ENCODE peak calls at places on chromosomes 4 and X, in seven cellular contexts. Y is cardiac fibroblast, W is astrocyte of the spinal cord, Q is neuronal stem cell, D is cardiac muscle cell, A is fibroblast of mammary gland, Z is Caco-2. B is an unnamed sample.

GRCh38 chr4:137648531-137648930 is 116.2 kb upstream of the PCDH18 start:
- DNase-seq in Y (no peak), W (no peak), Q (no peak), D (no peak), A (no peak), Z (no peak), B (no peak)

GRCh38 chrX:47361538-47362511 is 8.6 kb upstream of the ZNF157 start:
- DNase-seq in Y (peak), W (peak), Q (peak), D (peak), A (peak), Z (peak), B (peak)

GRCh38 chrX:13001961-13002671 is 27.2 kb downstream of the TMSB4X start:
- DNase-seq in Y (peak), W (no peak), Q (no peak), D (no peak), A (peak), Z (peak), B (no peak)

GRCh38 chrX:1618689-1619088 is 3.8 kb downstream of the ASMT start:
- DNase-seq in Y (no peak), W (no peak), Q (no peak), D (no peak), A (no peak), Z (no peak), B (peak)

GRCh38 chr4:101345271-101345595 is 2.1 kb downstream of the PPP3CA start:
- DNase-seq in Y (peak), W (peak), Q (no peak), D (peak), A (peak), Z (no peak), B (no peak)

GRCh38 chr4:4720671-4721070 is 138.8 kb upstream of the MSX1 start:
- DNase-seq in Y (no peak), W (no peak), Q (no peak), D (no peak), A (no peak), Z (no peak), B (no peak)

GRCh38 chrX:74458738-74459137 is 37.4 kb downstream of the SLC16A2 start:
- DNase-seq in Y (peak), W (peak), Q (no peak), D (peak), A (peak), Z (no peak), B (no peak)

GRCh38 chr4:129344058-129344457 is 248.1 kb downstream of the C4orf33 start:
- DNase-seq in Y (peak), W (peak), Q (peak), D (peak), A (peak), Z (peak), B (peak)

GRCh38 chr4:68960294-68961163 is 8.9 kb upstream of the UGT2A3 start:
- DNase-seq in Y (no peak), W (no peak), Q (no peak), D (no peak), A (no peak), Z (no peak), B (no peak)

GRCh38 chrX:38636949-38637819 is 75.8 kb downstream of the TSPAN7 start:
- DNase-seq in Y (no peak), W (peak), Q (no peak), D (no peak), A (no peak), Z (no peak), B (no peak)

GRCh38 chr4:16205298-16206164 is 20.7 kb downstream of the TAPT1 start:
- DNase-seq in Y (peak), W (no peak), Q (no peak), D (peak), A (no peak), Z (peak), B (peak)

GRCh38 chr4:110025057-110025456 is 112.4 kb downstream of the EGF start:
- DNase-seq in Y (no peak), W (no peak), Q (no peak), D (no peak), A (no peak), Z (no peak), B (no peak)

GRCh38 chrX:16022580-16023170 is 100.7 kb upstream of the GRPR start:
- DNase-seq in Y (peak), W (peak), Q (no peak), D (peak), A (peak), Z (no peak), B (no peak)

GRCh38 chrX:120857240-120857639 is 18.4 kb downstream of the CT47B1 start:
- DNase-seq in Y (peak), W (no peak), Q (no peak), D (peak), A (peak), Z (peak), B (peak)

GRCh38 chrX:110132450-110133114 is 129.7 kb downstream of the TMEM164 start:
- DNase-seq in Y (no peak), W (no peak), Q (no peak), D (no peak), A (no peak), Z (no peak), B (no peak)

GRCh38 chrX:34909151-34909550 is 33.4 kb upstream of the FAM47B start:
- DNase-seq in Y (no peak), W (no peak), Q (no peak), D (no peak), A (peak), Z (no peak), B (no peak)

GRCh38 chr4:187811586-187811985 is 184.0 kb upstream of the ZFP42 start:
- DNase-seq in Y (no peak), W (no peak), Q (no peak), D (no peak), A (no peak), Z (no peak), B (no peak)

DNA sequence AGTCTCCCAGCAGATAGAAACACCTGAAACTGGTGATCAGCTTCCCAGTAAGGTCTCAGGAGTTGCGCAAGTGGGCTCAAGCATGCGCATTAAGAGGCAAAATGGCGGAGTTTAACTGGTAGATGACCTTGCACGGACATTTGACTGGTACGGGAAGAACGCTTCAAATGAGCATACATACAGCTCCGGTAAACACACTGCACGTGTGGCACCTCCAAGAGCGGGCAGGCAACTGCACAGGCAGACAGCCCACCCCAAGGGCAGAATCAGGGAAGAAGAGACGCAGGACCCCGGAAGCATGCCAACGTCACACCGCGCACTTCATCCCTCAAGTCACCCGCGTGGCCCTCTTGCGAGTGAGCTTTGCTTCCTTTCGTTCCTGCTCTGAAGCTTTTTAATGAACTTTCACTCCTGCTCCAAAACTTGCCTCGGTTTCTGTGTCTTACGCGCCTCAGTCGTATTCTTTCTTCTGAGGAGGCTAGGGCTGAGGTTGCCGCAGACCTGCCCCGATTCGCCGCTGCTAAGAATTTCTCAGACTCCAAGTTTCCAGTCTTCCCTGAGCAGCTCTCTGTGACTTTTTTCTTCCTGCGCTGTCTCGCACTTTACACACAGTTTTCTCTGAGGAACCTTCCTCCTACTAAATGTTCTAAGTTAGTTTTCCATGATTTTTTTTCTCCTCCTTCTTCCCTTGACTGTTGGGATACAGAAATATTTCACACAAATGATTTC is 180.7 kb upstream of the ZFP42 start:
- DNase-seq in Y (peak), W (peak), Q (no peak), D (peak), A (peak), Z (peak), B (no peak)
- H3K4me3 ChIP-seq in Y (peak), W (peak), Q (no peak), D (no peak), A (peak), Z (peak), B (no peak)

DNA sequence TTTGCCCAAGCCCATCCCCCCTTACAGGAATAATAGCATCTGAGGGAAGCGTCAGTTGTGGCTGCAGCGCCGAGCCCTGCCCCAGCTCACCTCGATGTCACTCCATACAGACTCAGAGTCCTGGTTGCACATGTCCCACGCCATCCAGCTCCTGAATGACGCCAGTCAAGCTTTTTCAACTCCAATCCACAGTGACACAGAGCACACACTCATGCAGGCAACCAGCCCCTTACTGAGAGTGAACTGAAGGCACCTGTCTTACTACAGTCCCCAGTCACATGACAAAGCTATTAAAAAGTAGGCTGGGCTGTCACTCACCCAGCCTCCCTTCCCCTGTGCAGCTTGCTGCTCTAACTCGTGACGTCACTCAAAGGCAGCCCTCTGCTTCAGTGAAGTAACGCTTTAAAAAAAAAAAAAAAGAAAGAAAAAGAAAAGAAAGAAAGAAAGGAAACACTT is at the start of gene PPARGC1A:
- DNase-seq in Y (peak), W (peak), Q (peak), D (peak), A (peak), Z (peak), B (no peak)
- H3K4me3 ChIP-seq in Y (peak), W (peak), Q (peak), D (peak), A (peak), Z (no peak), B (peak)

DNA sequence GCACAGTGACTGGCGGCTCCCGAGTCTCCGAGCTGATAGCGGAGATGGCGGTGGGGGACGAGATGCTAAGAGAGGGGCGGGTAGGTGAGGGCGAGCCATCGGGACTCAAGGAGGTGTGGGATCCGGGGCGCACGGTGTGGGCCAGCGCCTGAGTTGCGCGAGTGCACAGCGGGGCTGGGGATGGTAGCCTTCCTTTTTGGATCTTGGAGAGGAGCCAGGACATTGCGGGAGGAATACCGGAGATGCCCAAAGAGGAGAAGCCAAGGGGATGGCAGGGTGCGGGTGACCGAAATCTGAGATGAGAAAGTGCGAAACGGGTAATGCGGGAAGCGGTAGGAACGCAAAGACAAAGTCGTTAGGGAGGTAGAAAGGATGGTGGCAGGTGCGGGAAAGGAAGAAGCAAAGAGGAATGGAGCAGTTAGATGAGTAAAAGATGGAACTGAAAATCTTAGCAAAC is 438 bp upstream of the FAM184B start:
- DNase-seq in Y (no peak), W (no peak), Q (no peak), D (no peak), A (no peak), Z (no peak), B (peak)
- H3K4me3 ChIP-seq in Y (peak), W (peak), Q (peak), D (peak), A (no peak), Z (no peak), B (peak)

GRCh38 chr4:46388860-46389259 is 1.1 kb downstream of the GABRA2 start:
- DNase-seq in Y (no peak), W (no peak), Q (no peak), D (no peak), A (no peak), Z (no peak), B (peak)
- H3K4me3 ChIP-seq in Y (no peak), W (peak), Q (peak), D (peak), A (no peak), Z (peak), B (peak)

GRCh38 chr4:26864904-26865303 is 4.3 kb downstream of the STIM2 start:
- DNase-seq in Y (no peak), W (no peak), Q (no peak), D (no peak), A (no peak), Z (no peak), B (no peak)
- H3K4me3 ChIP-seq in Y (no peak), W (no peak), Q (no peak), D (no peak), A (no peak), Z (no peak), B (no peak)

DNA sequence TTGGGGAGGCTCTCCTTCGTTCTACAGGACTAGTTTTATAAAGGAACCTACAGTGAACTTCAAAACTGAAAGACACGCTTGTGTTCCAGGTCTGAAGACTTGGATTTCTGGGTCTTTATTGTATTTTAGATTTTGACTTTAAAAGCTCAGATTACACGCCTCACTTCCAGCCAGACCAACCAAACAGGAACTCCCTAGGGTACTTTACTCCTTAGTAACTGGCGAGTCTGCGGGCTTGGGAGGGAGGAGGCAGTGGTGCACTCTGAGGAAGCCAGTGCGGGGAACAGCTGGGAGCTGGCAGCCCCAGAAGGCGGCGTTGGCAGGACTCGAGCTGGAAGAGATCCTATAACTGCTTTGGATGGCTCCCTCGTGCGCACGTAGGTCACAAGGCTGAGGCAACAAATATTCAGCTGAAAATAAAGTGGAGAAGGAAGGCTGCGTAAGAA is 388 bp upstream of the PHKA1 start:
- DNase-seq in Y (peak), W (peak), Q (peak), D (peak), A (peak), Z (peak), B (peak)
- H3K4me3 ChIP-seq in Y (peak), W (peak), Q (peak), D (peak), A (peak), Z (peak), B (peak)

GRCh38 chrX:39688576-39689373 is 409.0 kb downstream of the BCOR start:
- DNase-seq in Y (peak), W (peak), Q (peak), D (peak), A (no peak), Z (peak), B (peak)
- H3K4me3 ChIP-seq in Y (peak), W (peak), Q (peak), D (peak), A (peak), Z (peak), B (peak)

GRCh38 chr4:187999406-187999932 is 3.9 kb downstream of the ZFP42 start:
- DNase-seq in Y (peak), W (no peak), Q (no peak), D (no peak), A (peak), Z (no peak), B (no peak)

GRCh38 chr4:187992971-187993370 is 2.6 kb upstream of the ZFP42 start:
- DNase-seq in Y (no peak), W (no peak), Q (no peak), D (no peak), A (no peak), Z (no peak), B (no peak)

GRCh38 chr4:187996502-187997177 is 1.1 kb downstream of the ZFP42 start:
- DNase-seq in Y (no peak), W (no peak), Q (no peak), D (peak), A (no peak), Z (no peak), B (peak)

GRCh38 chr4:187993827-187994226 is 1.7 kb upstream of the ZFP42 start:
- DNase-seq in Y (peak), W (no peak), Q (no peak), D (peak), A (peak), Z (peak), B (peak)

GRCh38 chr4:187995322-187996207 is at the start of gene ZFP42:
- DNase-seq in Y (peak), W (no peak), Q (no peak), D (peak), A (no peak), Z (no peak), B (peak)
- H3K4me3 ChIP-seq in Y (no peak), W (no peak), Q (peak), D (peak), A (no peak), Z (no peak), B (peak)

DNA sequence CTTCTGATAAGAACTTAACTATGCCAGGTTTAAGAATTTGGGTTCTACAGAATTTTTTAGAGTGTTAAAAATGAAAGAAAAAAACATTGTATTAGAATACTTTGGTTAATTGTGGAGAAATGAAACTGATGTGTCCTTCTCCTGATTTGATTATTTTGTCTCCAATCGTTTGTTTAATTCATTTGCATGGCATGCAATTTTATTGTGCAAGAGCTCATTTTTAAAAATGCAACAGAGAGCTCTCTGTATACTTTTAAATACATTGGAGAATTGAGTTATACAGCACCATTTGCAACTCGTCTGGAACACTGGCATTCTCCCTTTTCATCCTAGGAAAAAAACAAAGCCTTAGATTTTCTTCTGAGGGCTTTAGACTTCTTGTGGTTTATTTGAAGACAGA is 670 bp downstream of the EXOC1L start:
- DNase-seq in Y (no peak), W (no peak), Q (no peak), D (no peak), A (no peak), Z (no peak), B (no peak)
- H3K4me3 ChIP-seq in Y (no peak), W (no peak), Q (no peak), D (no peak), A (no peak), Z (no peak), B (no peak)

DNA sequence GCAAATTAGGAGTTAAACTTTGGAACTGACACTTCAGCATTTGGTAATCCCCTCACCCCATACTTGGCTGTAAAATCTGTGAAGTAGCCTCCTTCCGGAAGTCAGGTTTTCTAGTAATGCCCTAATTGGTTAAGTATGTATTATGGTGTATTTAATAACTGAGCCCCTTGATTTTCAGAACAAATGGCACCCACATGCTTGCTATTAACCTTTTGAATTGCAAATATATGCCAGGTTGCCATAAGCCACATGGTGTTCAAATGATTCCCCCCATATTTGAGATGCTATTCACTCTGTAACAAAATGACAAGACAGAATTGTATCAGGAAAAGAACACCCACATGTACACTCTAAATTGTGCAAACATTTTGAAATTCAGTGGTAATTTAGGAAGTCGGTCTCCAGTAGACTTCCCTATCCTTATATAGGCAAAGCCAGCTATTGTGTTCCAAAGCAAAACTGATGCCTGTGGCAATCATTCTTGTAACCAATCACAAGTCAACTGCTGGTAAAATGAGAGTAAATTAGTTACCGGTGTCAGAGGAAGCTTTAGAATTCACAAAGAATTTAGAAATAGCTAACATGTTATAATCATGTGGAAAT is 96.5 kb upstream of the ADAMTS3 start:
- DNase-seq in Y (no peak), W (no peak), Q (no peak), D (no peak), A (no peak), Z (no peak), B (no peak)
- H3K4me3 ChIP-seq in Y (no peak), W (no peak), Q (no peak), D (no peak), A (no peak), Z (no peak), B (no peak)

B was measured in H7.